ENCODE peak calls at places on chromosomes 11 and 22, in six cellular contexts. X is SJSA1, L is islet precursor cell, M is NCI-H69, W is NCI-H774, Q is lung. K is an unnamed sample.

GRCh38 chr11:130847517-130847916 is 68.8 kb downstream of the SNX19 start:
- DNase-seq in X (peak; percentile 69), L (no peak), M (no peak), W (no peak), Q (no peak), K (peak; percentile 9)

GRCh38 chr11:12949456-12949855 is 59.7 kb upstream of the RASSF10 start:
- DNase-seq in X (no peak), L (no peak), M (no peak), W (no peak), Q (no peak), K (no peak)

GRCh38 chr11:98040061-98040808 is 980.5 kb upstream of the CNTN5 start:
- DNase-seq in X (no peak), L (no peak), M (no peak), W (no peak), Q (no peak), K (no peak)

GRCh38 chr22:17922925-17923898 is 101.1 kb downstream of the MICAL3 start:
- DNase-seq in X (no peak), L (no peak), M (peak; percentile 32), W (no peak), Q (no peak), K (no peak)

GRCh38 chr11:45543808-45544422 is 121.5 kb downstream of the CHST1 start:
- DNase-seq in X (no peak), L (peak; percentile 64), M (no peak), W (no peak), Q (no peak), K (no peak)

GRCh38 chr22:47374273-47374771 is 611.9 kb downstream of the TBC1D22A start:
- DNase-seq in X (no peak), L (no peak), M (no peak), W (no peak), Q (no peak), K (no peak)

GRCh38 chr11:45374632-45375031 is 88.5 kb upstream of the SYT13 start:
- DNase-seq in X (no peak), L (no peak), M (no peak), W (no peak), Q (no peak), K (no peak)

GRCh38 chr11:129295746-129296145 is 79.9 kb upstream of the BARX2 start:
- DNase-seq in X (no peak), L (peak; percentile 66), M (no peak), W (no peak), Q (no peak), K (no peak)

GRCh38 chr11:39365809-39366436 is 2093.5 kb downstream of the LRRC4C start:
- DNase-seq in X (no peak), L (peak; percentile 63), M (peak; percentile 79), W (no peak), Q (no peak), K (no peak)

GRCh38 chr11:42972741-42973140 is 339.1 kb upstream of the API5 start:
- DNase-seq in X (no peak), L (no peak), M (peak; percentile 79), W (no peak), Q (no peak), K (no peak)

GRCh38 chr11:78516281-78516680 is 58.4 kb downstream of the NARS2 start:
- DNase-seq in X (no peak), L (no peak), M (no peak), W (no peak), Q (no peak), K (no peak)

GRCh38 chr22:31247726-31248125 is 35.6 kb downstream of the LIMK2 start:
- DNase-seq in X (no peak), L (no peak), M (no peak), W (no peak), Q (no peak), K (no peak)

GRCh38 chr11:723120-723883 is 17.3 kb downstream of the EPS8L2 start:
- DNase-seq in X (no peak), L (no peak), M (peak; percentile 69), W (no peak), Q (no peak), K (peak; percentile 56)

GRCh38 chr11:33778682-33779081 is 4.4 kb upstream of the FBXO3 start:
- DNase-seq in X (no peak), L (no peak), M (peak; percentile 61), W (no peak), Q (no peak), K (no peak)